ENCODE peak calls at places on chromosomes 5 and 9, in six cellular contexts. One of them, this sample, is unnamed.

GRCh38 chr5:148829734-148830133 is 3.3 kb downstream of the ADRB2 start:
- DNase-seq in GM23248: no peak
- DNase-seq in endodermal cell: no peak
- DNase-seq in heart right ventricle: no peak
- DNase-seq in RWPE1: no peak
- DNase-seq in osteoblast: no peak
- DNase-seq in this sample: no peak

GRCh38 chr9:125694478-125694877 is 12.5 kb downstream of the MAPKAP1 start:
- DNase-seq in GM23248: no peak
- DNase-seq in endodermal cell: peak
- DNase-seq in heart right ventricle: no peak
- DNase-seq in RWPE1: no peak
- DNase-seq in osteoblast: no peak
- DNase-seq in this sample: no peak

GRCh38 chr5:56211298-56211865 is 21.7 kb downstream of the ANKRD55 start:
- DNase-seq in GM23248: peak
- DNase-seq in endodermal cell: no peak
- DNase-seq in heart right ventricle: peak
- DNase-seq in RWPE1: peak
- DNase-seq in osteoblast: peak
- DNase-seq in this sample: no peak

GRCh38 chr9:4443439-4443838 is 46.8 kb upstream of the SLC1A1 start:
- DNase-seq in GM23248: no peak
- DNase-seq in endodermal cell: no peak
- DNase-seq in heart right ventricle: no peak
- DNase-seq in RWPE1: no peak
- DNase-seq in osteoblast: no peak
- DNase-seq in this sample: no peak

GRCh38 chr5:148967783-148968182 is 95.1 kb downstream of the SH3TC2 start:
- DNase-seq in GM23248: peak
- DNase-seq in endodermal cell: peak
- DNase-seq in heart right ventricle: no peak
- DNase-seq in RWPE1: no peak
- DNase-seq in osteoblast: no peak
- DNase-seq in this sample: no peak

GRCh38 chr9:111621895-111622480 is 9.1 kb upstream of the DNAJC25 start:
- DNase-seq in GM23248: peak
- DNase-seq in endodermal cell: peak
- DNase-seq in heart right ventricle: peak
- DNase-seq in RWPE1: peak
- DNase-seq in osteoblast: peak
- DNase-seq in this sample: no peak

GRCh38 chr5:55763736-55764420 is 26.0 kb downstream of the DDX4 start:
- DNase-seq in GM23248: no peak
- DNase-seq in endodermal cell: no peak
- DNase-seq in heart right ventricle: no peak
- DNase-seq in RWPE1: no peak
- DNase-seq in osteoblast: no peak
- DNase-seq in this sample: no peak

GRCh38 chr9:77864096-77864889 is 167.3 kb downstream of the GNAQ start:
- DNase-seq in GM23248: no peak
- DNase-seq in endodermal cell: no peak
- DNase-seq in heart right ventricle: no peak
- DNase-seq in RWPE1: no peak
- DNase-seq in osteoblast: no peak
- DNase-seq in this sample: no peak

DNA sequence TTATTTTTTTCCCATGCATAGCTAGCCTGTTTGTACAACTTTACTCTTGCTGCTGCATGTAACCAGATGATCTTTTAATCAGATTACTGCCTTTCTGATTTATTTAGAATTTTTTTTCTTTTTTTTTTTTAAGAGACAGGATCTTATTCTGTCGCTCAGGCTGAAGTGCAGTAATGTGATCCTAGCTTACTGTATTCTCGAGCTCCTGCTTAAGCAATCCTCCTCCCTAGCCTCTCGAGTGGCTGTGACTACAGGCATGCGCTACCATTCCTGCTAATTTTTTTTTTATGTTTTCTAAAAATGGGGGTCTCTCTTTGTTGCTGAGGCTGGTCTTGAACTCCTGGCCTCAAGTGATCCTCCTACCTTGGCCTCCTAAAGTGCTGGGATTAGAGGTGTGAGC is 9.6 kb downstream of the DCP2 start:
- DNase-seq in GM23248: no peak
- DNase-seq in endodermal cell: no peak
- DNase-seq in heart right ventricle: no peak
- DNase-seq in RWPE1: no peak
- DNase-seq in osteoblast: no peak
- DNase-seq in this sample: no peak
- H3K27ac ChIP-seq in GM23248: no peak
- H3K27ac ChIP-seq in endodermal cell: no peak
- H3K27ac ChIP-seq in heart right ventricle: no peak
- H3K27ac ChIP-seq in RWPE1: no peak
- H3K27ac ChIP-seq in osteoblast: no peak
- H3K27ac ChIP-seq in this sample: no peak

GRCh38 chr5:133053463-133053862 is 1.6 kb downstream of the HSPA4 start:
- DNase-seq in GM23248: no peak
- DNase-seq in endodermal cell: no peak
- DNase-seq in heart right ventricle: no peak
- DNase-seq in RWPE1: no peak
- DNase-seq in osteoblast: no peak
- DNase-seq in this sample: no peak
- H3K27ac ChIP-seq in GM23248: no peak
- H3K27ac ChIP-seq in endodermal cell: no peak
- H3K27ac ChIP-seq in heart right ventricle: no peak
- H3K27ac ChIP-seq in RWPE1: peak
- H3K27ac ChIP-seq in osteoblast: peak
- H3K27ac ChIP-seq in this sample: no peak

GRCh38 chr5:106380736-106381135 is 1290.0 kb downstream of the EFNA5 start:
- DNase-seq in GM23248: peak
- DNase-seq in endodermal cell: no peak
- DNase-seq in heart right ventricle: no peak
- DNase-seq in RWPE1: peak
- DNase-seq in osteoblast: no peak
- DNase-seq in this sample: no peak

DNA sequence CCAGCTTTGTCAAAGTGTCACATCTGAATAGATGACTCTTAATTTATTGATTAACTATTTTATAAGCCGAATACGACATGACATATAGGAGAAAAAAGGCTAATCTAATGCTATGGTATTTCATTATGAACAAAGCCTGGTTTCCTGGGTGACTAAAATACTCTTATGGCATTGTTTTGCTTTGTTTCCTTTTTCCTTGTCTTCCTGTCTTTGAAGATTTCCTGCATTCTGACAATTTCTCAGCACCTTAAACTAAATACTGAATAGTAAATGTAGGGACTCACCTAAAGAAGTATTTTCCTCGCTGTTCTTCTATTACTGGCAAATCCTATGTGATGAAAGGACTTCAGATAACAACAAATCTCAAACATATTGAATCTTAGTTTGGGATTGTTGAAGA is 1284.5 kb downstream of the EFNA5 start:
- DNase-seq in GM23248: no peak
- DNase-seq in endodermal cell: no peak
- DNase-seq in heart right ventricle: no peak
- DNase-seq in RWPE1: no peak
- DNase-seq in osteoblast: no peak
- DNase-seq in this sample: no peak
- H3K27ac ChIP-seq in GM23248: no peak
- H3K27ac ChIP-seq in endodermal cell: no peak
- H3K27ac ChIP-seq in heart right ventricle: no peak
- H3K27ac ChIP-seq in RWPE1: no peak
- H3K27ac ChIP-seq in osteoblast: no peak
- H3K27ac ChIP-seq in this sample: no peak

DNA sequence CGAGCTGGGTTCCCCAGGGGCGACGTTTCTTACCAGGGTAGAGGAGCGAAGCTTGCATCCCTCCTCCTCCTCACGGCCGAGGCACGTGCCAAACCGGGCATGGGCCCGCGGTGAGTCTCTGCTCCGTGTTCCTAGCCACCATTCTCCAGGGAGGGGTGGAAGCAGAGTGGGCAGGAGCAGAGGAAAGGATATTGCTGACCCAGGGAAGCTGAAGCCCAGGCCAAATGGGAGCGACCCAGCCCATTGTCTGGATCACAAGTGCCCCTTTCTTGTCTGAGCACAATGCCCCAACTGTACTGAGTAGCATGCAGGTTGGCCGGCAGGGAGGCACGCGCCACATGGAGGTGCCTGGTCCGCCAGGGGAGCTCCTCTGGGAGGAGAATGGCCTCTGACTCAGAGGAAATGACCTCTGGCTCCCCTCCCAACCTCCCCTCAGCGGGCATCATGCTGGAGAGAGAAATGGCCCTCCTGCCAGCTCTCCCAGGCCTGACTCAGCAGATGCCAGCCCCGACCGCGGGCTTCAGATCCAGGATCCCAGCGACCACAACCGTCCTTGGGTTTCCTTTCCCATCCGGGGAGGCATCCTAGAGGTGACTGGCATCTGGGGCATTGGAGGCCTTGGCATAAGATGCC is 1.1 kb downstream of the PRR7 start:
- DNase-seq in GM23248: peak
- DNase-seq in endodermal cell: peak
- DNase-seq in heart right ventricle: peak
- DNase-seq in RWPE1: peak
- DNase-seq in osteoblast: peak
- DNase-seq in this sample: peak
- H3K27ac ChIP-seq in GM23248: peak
- H3K27ac ChIP-seq in endodermal cell: peak
- H3K27ac ChIP-seq in heart right ventricle: no peak
- H3K27ac ChIP-seq in RWPE1: peak
- H3K27ac ChIP-seq in osteoblast: peak
- H3K27ac ChIP-seq in this sample: no peak

This sample was measured in ascending aorta.